ENCODE peak calls at places on chromosomes 13 and 19, in six cellular contexts. F is naive thymus-derived CD4-positive, alpha-beta T cell; L is hepatocyte; B is NCI-H1092 treated with DMSO at 0.1 percent for 48 hours; U is SHP77; R is fibroblast of the aortic adventitia. V is an unnamed sample.
A peak's percentile ranks its signal among the peaks of the same experiment; 100 is the strongest.

GRCh38 chr13:40434516-40435397 is 231.7 kb downstream of the FOXO1 start:
- DNase-seq in F (no peak), L (no peak), B (no peak), U (no peak), R (no peak), V (no peak)

GRCh38 chr19:46919324-46919723 is 58.5 kb downstream of the ARHGAP35 start:
- DNase-seq in F (no peak), L (no peak), B (no peak), U (no peak), R (peak; percentile 52), V (no peak)

GRCh38 chr19:1324792-1325567 is 39.3 kb downstream of the EFNA2 start:
- DNase-seq in F (no peak), L (no peak), B (peak; percentile 30), U (peak; percentile 11), R (peak; percentile 71), V (no peak)

GRCh38 chr13:73737214-73737613 is 397.0 kb downstream of the KLF12 start:
- DNase-seq in F (no peak), L (no peak), B (no peak), U (no peak), R (no peak), V (no peak)

GRCh38 chr19:44582581-44583265 is 30.6 kb upstream of the IGSF23 start:
- DNase-seq in F (no peak), L (no peak), B (no peak), U (no peak), R (peak; percentile 32), V (no peak)

GRCh38 chr19:56811480-56811879 is 29.0 kb downstream of the PEG3 start:
- DNase-seq in F (no peak), L (no peak), B (no peak), U (no peak), R (no peak), V (no peak)

GRCh38 chr19:48596679-48597465 is 9.7 kb upstream of the SPACA4 start:
- DNase-seq in F (peak; percentile 43), L (no peak), B (no peak), U (no peak), R (no peak), V (no peak)

GRCh38 chr19:48558018-48558684 is 6.2 kb downstream of the SULT2B1 start:
- DNase-seq in F (no peak), L (peak; percentile 93), B (no peak), U (no peak), R (peak; percentile 62), V (no peak)

GRCh38 chr19:24159707-24160106 is 72.7 kb downstream of the ZNF254 start:
- DNase-seq in F (no peak), L (peak; percentile 25), B (no peak), U (peak; percentile 8), R (no peak), V (no peak)

GRCh38 chr19:55175117-55175867 is 4.8 kb downstream of the SYT5 start:
- DNase-seq in F (no peak), L (no peak), B (no peak), U (no peak), R (no peak), V (no peak)

GRCh38 chr19:47323872-47324271 is 8.1 kb upstream of the C5AR2 start:
- DNase-seq in F (no peak), L (no peak), B (no peak), U (no peak), R (no peak), V (no peak)

GRCh38 chr13:109465151-109465550 is 321.2 kb downstream of the IRS2 start:
- DNase-seq in F (no peak), L (no peak), B (no peak), U (no peak), R (no peak), V (no peak)

GRCh38 chr19:39679056-39679790 is 23.5 kb downstream of the LGALS16 start:
- DNase-seq in F (no peak), L (no peak), B (no peak), U (no peak), R (peak; percentile 6), V (peak; percentile 75)

GRCh38 chr19:18657590-18658365 is 20.9 kb downstream of the KLHL26 start:
- DNase-seq in F (no peak), L (peak; percentile 51), B (peak; percentile 20), U (no peak), R (peak; percentile 81), V (peak; percentile 17)

GRCh38 chr19:30361721-30362120 is 10.5 kb upstream of the ZNF536 start:
- DNase-seq in F (no peak), L (no peak), B (no peak), U (no peak), R (no peak), V (no peak)

GRCh38 chr19:16014923-16015804 is 61.1 kb upstream of the TPM4 start:
- DNase-seq in F (no peak), L (no peak), B (no peak), U (no peak), R (no peak), V (no peak)

GRCh38 chr19:28913626-28914025 is 299.3 kb downstream of the UQCRFS1 start:
- DNase-seq in F (no peak), L (no peak), B (no peak), U (no peak), R (no peak), V (no peak)

GRCh38 chr19:38409631-38410133 is 6.8 kb downstream of the FAM98C start:
- DNase-seq in F (no peak), L (no peak), B (no peak), U (no peak), R (peak; percentile 66), V (no peak)

GRCh38 chr13:99687728-99688397 is 186.6 kb downstream of the TM9SF2 start:
- DNase-seq in F (no peak), L (no peak), B (no peak), U (no peak), R (no peak), V (no peak)

GRCh38 chr13:94595006-94595942 is 678 bp downstream of the TGDS start:
- DNase-seq in F (peak; percentile 22), L (peak; percentile 34), B (peak; percentile 54), U (no peak), R (peak; percentile 28), V (no peak)

GRCh38 chr13:32997399-32997798 is 18.8 kb upstream of the KL start:
- DNase-seq in F (no peak), L (no peak), B (no peak), U (no peak), R (no peak), V (no peak)

GRCh38 chr13:113904411-113904810 is 40.5 kb upstream of the GAS6 start:
- DNase-seq in F (no peak), L (peak; percentile 72), B (no peak), U (peak; percentile 81), R (peak; percentile 37), V (peak; percentile 55)

GRCh38 chr13:107252428-107252827 is 684.5 kb upstream of the ARGLU1 start:
- DNase-seq in F (no peak), L (no peak), B (no peak), U (no peak), R (no peak), V (no peak)

GRCh38 chr19:51293571-51294210 is 17.8 kb upstream of the IGLON5 start:
- DNase-seq in F (no peak), L (no peak), B (no peak), U (no peak), R (no peak), V (no peak)

GRCh38 chr13:40613192-40613818 is 53.1 kb downstream of the FOXO1 start:
- DNase-seq in F (peak; percentile 64), L (no peak), B (no peak), U (no peak), R (no peak), V (peak; percentile 39)

GRCh38 chr19:55258476-55258827 is 365 bp downstream of the PPP6R1 start:
- DNase-seq in F (peak; percentile 40), L (peak; percentile 65), B (no peak), U (no peak), R (no peak), V (no peak)

GRCh38 chr13:52994865-52995264 is 33.7 kb upstream of the OLFM4 start:
- DNase-seq in F (no peak), L (no peak), B (no peak), U (no peak), R (no peak), V (no peak)

GRCh38 chr13:91247768-91248167 is 99.7 kb upstream of the MIR17HG start:
- DNase-seq in F (no peak), L (no peak), B (peak; percentile 27), U (peak; percentile 44), R (no peak), V (no peak)

GRCh38 chr19:3478409-3479176 is 1.7 kb downstream of the SMIM24 start:
- DNase-seq in F (peak; percentile 2), L (no peak), B (no peak), U (no peak), R (no peak), V (no peak)

GRCh38 chr19:2536461-2536860 is 60.5 kb downstream of the GADD45B start:
- DNase-seq in F (no peak), L (no peak), B (no peak), U (no peak), R (peak; percentile 31), V (no peak)

GRCh38 chr19:44741258-44741731 is 7.2 kb upstream of the BCL3 start:
- DNase-seq in F (no peak), L (no peak), B (peak; percentile 18), U (no peak), R (peak; percentile 71), V (peak; percentile 15)

GRCh38 chr13:68806125-68806524 is 1301.5 kb upstream of the ATXN8OS start:
- DNase-seq in F (no peak), L (no peak), B (no peak), U (no peak), R (no peak), V (no peak)

GRCh38 chr13:96662036-96662435 is 332.2 kb downstream of the OXGR1 start:
- DNase-seq in F (no peak), L (no peak), B (no peak), U (no peak), R (peak; percentile 28), V (no peak)

GRCh38 chr13:80841346-80841882 is 500.5 kb upstream of the SPRY2 start:
- DNase-seq in F (no peak), L (no peak), B (peak; percentile 36), U (no peak), R (no peak), V (no peak)

GRCh38 chr13:68927387-68928026 is 1180.1 kb upstream of the ATXN8OS start:
- DNase-seq in F (no peak), L (peak; percentile 70), B (peak; percentile 59), U (peak; percentile 6), R (no peak), V (no peak)

GRCh38 chr13:92966341-92966740 is 260.3 kb upstream of the GPC6 start:
- DNase-seq in F (no peak), L (no peak), B (no peak), U (no peak), R (no peak), V (no peak)

GRCh38 chr19:4034048-4035017 is 26.8 kb downstream of the PIAS4 start:
- DNase-seq in F (no peak), L (no peak), B (no peak), U (no peak), R (no peak), V (no peak)

GRCh38 chr19:14479985-14480694 is 5.0 kb upstream of the PTGER1 start:
- DNase-seq in F (peak; percentile 49), L (no peak), B (no peak), U (no peak), R (no peak), V (no peak)

GRCh38 chr19:47156861-47157454 is 26.3 kb downstream of the SAE1 start:
- DNase-seq in F (peak; percentile 43), L (no peak), B (no peak), U (no peak), R (no peak), V (no peak)

GRCh38 chr19:33407716-33408115 is 34.2 kb downstream of the CEBPG start:
- DNase-seq in F (no peak), L (no peak), B (no peak), U (no peak), R (no peak), V (no peak)

V was measured in gastrocnemius medialis.